ENCODE peak calls at places on chromosomes 6 and 20, in ten cellular contexts. S is pancreas; L is left lung; F is psoas muscle; K is CD8-positive, alpha-beta T cell; Z is keratinocyte; H is uterus; T is mesendoderm; D is right lobe of liver; I is CD4-positive, CD25-positive, alpha-beta regulatory T cell. R is an unnamed sample. For H3K4me1 and H3K36me3, the result is how much of the 10 kb centered on the place peaks cover.

GRCh38 chr20:62377615-62378085 is 9.3 kb upstream of the RPS21 start:
- DNase-seq in S (no peak), L (no peak), F (no peak), K (no peak), Z (no peak), H (no peak), T (no peak), D (no peak), I (no peak), R (no peak)

GRCh38 chr6:148367418-148368024 is 24.9 kb downstream of the SASH1 start:
- DNase-seq in S (no peak), L (no peak), F (peak), K (no peak), Z (no peak), H (peak), T (peak), D (peak), I (no peak), R (no peak)

GRCh38 chr6:85672623-85673022 is 29.9 kb upstream of the SYNCRIP start:
- DNase-seq in S (no peak), L (no peak), F (no peak), K (no peak), Z (peak), H (no peak), T (no peak), D (no peak), I (no peak), R (no peak)

GRCh38 chr6:161101517-161101916 is 109.9 kb downstream of the MAP3K4 start:
- DNase-seq in S (no peak), L (no peak), F (no peak), K (no peak), Z (no peak), H (no peak), T (peak), D (no peak), I (no peak), R (no peak)

GRCh38 chr20:24651171-24651972 is 181.9 kb downstream of the SYNDIG1 start:
- DNase-seq in S (no peak), L (no peak), F (no peak), K (no peak), Z (peak), H (no peak), T (peak), D (no peak), I (no peak), R (no peak)

GRCh38 chr6:106181664-106182418 is 95.7 kb downstream of the PRDM1 start:
- DNase-seq in S (no peak), L (no peak), F (no peak), K (no peak), Z (peak), H (no peak), T (no peak), D (no peak), I (no peak), R (no peak)

GRCh38 chr6:40536442-40536841 is 50.7 kb downstream of the LRFN2 start:
- DNase-seq in S (no peak), L (no peak), F (no peak), K (no peak), Z (no peak), H (no peak), T (peak), D (no peak), I (no peak), R (no peak)

GRCh38 chr6:144415835-144416237 is 130.7 kb downstream of the UTRN start:
- DNase-seq in S (no peak), L (no peak), F (no peak), K (no peak), Z (peak), H (no peak), T (no peak), D (no peak), I (no peak), R (no peak)

GRCh38 chr6:1482381-1483166 is 93.2 kb downstream of the FOXF2 start:
- DNase-seq in S (no peak), L (no peak), F (no peak), K (no peak), Z (no peak), H (no peak), T (no peak), D (no peak), I (no peak), R (no peak)

GRCh38 chr6:30844118-30844535 is 40.2 kb upstream of the DDR1 start:
- DNase-seq in S (no peak), L (no peak), F (no peak), K (no peak), Z (no peak), H (no peak), T (peak), D (no peak), I (no peak), R (no peak)

GRCh38 chr6:127352519-127352918 is 9.1 kb upstream of the ECHDC1 start:
- DNase-seq in S (no peak), L (no peak), F (no peak), K (no peak), Z (no peak), H (no peak), T (no peak), D (no peak), I (no peak), R (no peak)

GRCh38 chr20:43963872-43964791 is 49.5 kb downstream of the TOX2 start:
- DNase-seq in S (no peak), L (no peak), F (peak), K (peak), Z (no peak), H (no peak), T (no peak), D (no peak), I (no peak), R (no peak)

GRCh38 chr20:63224272-63225081 is 8.5 kb upstream of the YTHDF1 start:
- DNase-seq in S (peak), L (no peak), F (no peak), K (no peak), Z (no peak), H (peak), T (peak), D (no peak), I (no peak), R (no peak)

GRCh38 chr6:39188101-39188455 is 41.2 kb downstream of the KCNK5 start:
- DNase-seq in S (no peak), L (no peak), F (no peak), K (no peak), Z (no peak), H (no peak), T (no peak), D (no peak), I (no peak), R (no peak)

GRCh38 chr6:138229663-138230194 is 11.4 kb upstream of the PBOV1 start:
- DNase-seq in S (no peak), L (no peak), F (no peak), K (no peak), Z (no peak), H (no peak), T (no peak), D (no peak), I (no peak), R (no peak)

GRCh38 chr6:3258720-3259490 is at the start of gene PSMG4:
- DNase-seq in S (peak), L (peak), F (peak), K (peak), Z (peak), H (peak), T (peak), D (peak), I (peak), R (peak)

GRCh38 chr20:45892828-45893500 is 1.8 kb downstream of the CTSA start:
- DNase-seq in S (no peak), L (peak), F (no peak), K (peak), Z (no peak), H (no peak), T (no peak), D (no peak), I (no peak), R (no peak)

GRCh38 chr20:19676202-19676601 is 81.9 kb upstream of the RIN2 start:
- DNase-seq in S (no peak), L (no peak), F (no peak), K (no peak), Z (no peak), H (no peak), T (no peak), D (no peak), I (no peak), R (no peak)

GRCh38 chr20:51383891-51384510 is 158.5 kb downstream of the NFATC2 start:
- DNase-seq in S (no peak), L (no peak), F (no peak), K (no peak), Z (no peak), H (no peak), T (no peak), D (no peak), I (no peak), R (no peak)
- H3K4me1 ChIP-seq in S (under half), L (under half), F (under half), K (under half), Z (under half), H (under half), T (under half), D (under half), I (under half), R (under half)

GRCh38 chr20:38946836-38947235 is 15.3 kb upstream of the DHX35 start:
- DNase-seq in S (no peak), L (no peak), F (no peak), K (no peak), Z (no peak), H (no peak), T (no peak), D (no peak), I (no peak), R (no peak)
- H3K36me3 ChIP-seq in S (under half), L (under half), F (under half), K (under half), Z (under half), H (under half), T (under half), D (under half), I (under half), R (under half)

GRCh38 chr6:158353851-158354508 is 41.7 kb downstream of the TULP4 start:
- DNase-seq in S (no peak), L (no peak), F (no peak), K (no peak), Z (no peak), H (no peak), T (no peak), D (no peak), I (no peak), R (no peak)

GRCh38 chr6:158354509-158354877 is 42.2 kb downstream of the TULP4 start:
- DNase-seq in S (no peak), L (no peak), F (no peak), K (no peak), Z (no peak), H (no peak), T (no peak), D (no peak), I (no peak), R (no peak)

GRCh38 chr6:158357570-158358216 is 45.4 kb downstream of the TULP4 start:
- DNase-seq in S (no peak), L (no peak), F (no peak), K (no peak), Z (no peak), H (no peak), T (no peak), D (no peak), I (no peak), R (no peak)

GRCh38 chr6:158358450-158359077 is 46.3 kb downstream of the TULP4 start:
- DNase-seq in S (peak), L (no peak), F (no peak), K (no peak), Z (no peak), H (no peak), T (no peak), D (no peak), I (no peak), R (no peak)

GRCh38 chr6:158356586-158357546 is 44.6 kb downstream of the TULP4 start:
- DNase-seq in S (no peak), L (no peak), F (no peak), K (no peak), Z (no peak), H (no peak), T (peak), D (no peak), I (no peak), R (no peak)
- H3K4me3 ChIP-seq in S (no peak), L (no peak), F (no peak), K (no peak), Z (no peak), H (no peak), T (no peak), D (no peak), I (no peak), R (no peak)

GRCh38 chr6:43310137-43310536 is 1.5 kb upstream of the CRIP3 start:
- DNase-seq in S (no peak), L (no peak), F (no peak), K (no peak), Z (no peak), H (no peak), T (no peak), D (no peak), I (no peak), R (no peak)
- H3K4me1 ChIP-seq in S (under half), L (under half), F (under half), K (under half), Z (under half), H (under half), T (under half), D (under half), I (under half), R (under half)

GRCh38 chr6:146153040-146153758 is 124.3 kb downstream of the GRM1 start:
- DNase-seq in S (no peak), L (no peak), F (no peak), K (no peak), Z (no peak), H (no peak), T (no peak), D (no peak), I (no peak), R (no peak)
- H3K36me3 ChIP-seq in S (under half), L (under half), F (under half), K (under half), Z (under half), H (under half), T (under half), D (under half), I (under half), R (under half)